ENCODE peak calls at places on chromosome 2, in five cellular contexts. P, R, F, V and Z are unnamed samples.

GRCh38 chr2:119086327-119086726 is 72.2 kb downstream of the C1QL2 start:
- DNase-seq in V (no peak), F (no peak), R (no peak), P (peak; percentile 26), Z (no peak)

GRCh38 chr2:205755923-205756322 is 73.6 kb downstream of the NRP2 start:
- DNase-seq in V (no peak), F (no peak), R (no peak), P (no peak), Z (no peak)

GRCh38 chr2:9652898-9653479 is 22.2 kb upstream of the YWHAQ start:
- DNase-seq in R (no peak), P (no peak), F (no peak), V (no peak), Z (no peak)

GRCh38 chr2:202278944-202279343 is 13.4 kb downstream of the NOP58 start:
- DNase-seq in F (no peak), V (no peak), P (no peak), R (peak; percentile 38), Z (no peak)

GRCh38 chr2:217829420-217829819 is 173.4 kb downstream of the TNS1 start:
- DNase-seq in F (no peak), V (no peak), P (no peak), R (no peak), Z (no peak)

GRCh38 chr2:99638791-99639190 is 149.0 kb upstream of the REV1 start:
- DNase-seq in F (no peak), R (no peak), V (no peak), P (no peak), Z (no peak)

GRCh38 chr2:114610677-114611076 is 168.2 kb downstream of the DPP10 start:
- DNase-seq in P (no peak), V (no peak), F (no peak), R (no peak), Z (no peak)

GRCh38 chr2:70523996-70524965 is 29.3 kb downstream of the TGFA start:
- DNase-seq in V (no peak), R (no peak), F (peak; percentile 16), P (peak; percentile 92), Z (peak; percentile 41)

GRCh38 chr2:98350411-98350810 is 4.2 kb downstream of the CNGA3 start:
- DNase-seq in V (no peak), R (no peak), F (no peak), P (no peak), Z (no peak)

GRCh38 chr2:134232868-134233732 is 20.8 kb upstream of the MGAT5 start:
- DNase-seq in V (no peak), P (no peak), F (no peak), R (no peak), Z (no peak)

GRCh38 chr2:8754056-8754790 is 72.4 kb downstream of the ID2 start:
- DNase-seq in P (no peak), V (no peak), F (no peak), R (peak; percentile 41), Z (no peak)

GRCh38 chr2:153059338-153060052 is 341.1 kb downstream of the ARL6IP6 start:
- DNase-seq in R (no peak), P (peak; percentile 19), V (no peak), F (no peak), Z (no peak)

GRCh38 chr2:86176583-86176982 is 18.7 kb downstream of the IMMT start:
- DNase-seq in P (no peak), V (no peak), R (no peak), F (no peak), Z (no peak)

GRCh38 chr2:45964226-45964841 is 312.9 kb downstream of the PRKCE start:
- DNase-seq in R (peak; percentile 74), P (peak; percentile 93), F (peak; percentile 60), V (no peak), Z (peak; percentile 94)

GRCh38 chr2:62940697-62941096 is 109.9 kb upstream of the OTX1 start:
- DNase-seq in R (no peak), P (no peak), V (no peak), F (no peak), Z (no peak)

GRCh38 chr2:153394247-153394646 is 84.3 kb downstream of the RPRM start:
- DNase-seq in P (no peak), V (no peak), R (no peak), F (no peak), Z (no peak)